ENCODE peak calls at places on chromosomes 11 and 22, in six cellular contexts. One of them, this sample, is unnamed.

GRCh38 chr11:119432484-119433368 is 9.8 kb upstream of the THY1 start:
- DNase-seq in mesothelial cell of epicardium: no peak
- DNase-seq in mammary epithelial cell: peak; percentile 17
- DNase-seq in astrocyte of the spinal cord: peak; percentile 87
- DNase-seq in right lobe of liver: no peak
- DNase-seq in GM23338: peak; percentile 55
- DNase-seq in this sample: no peak

GRCh38 chr11:75524576-75525432 is 937 bp downstream of the GDPD5 start:
- DNase-seq in mesothelial cell of epicardium: no peak
- DNase-seq in mammary epithelial cell: no peak
- DNase-seq in astrocyte of the spinal cord: no peak
- DNase-seq in right lobe of liver: no peak
- DNase-seq in GM23338: peak; percentile 46
- DNase-seq in this sample: no peak

GRCh38 chr11:128212324-128212723 is 375.0 kb downstream of the ETS1 start:
- DNase-seq in mesothelial cell of epicardium: no peak
- DNase-seq in mammary epithelial cell: no peak
- DNase-seq in astrocyte of the spinal cord: no peak
- DNase-seq in right lobe of liver: no peak
- DNase-seq in GM23338: no peak
- DNase-seq in this sample: no peak

GRCh38 chr11:76578655-76579046 is 91.9 kb downstream of the LRRC32 start:
- DNase-seq in mesothelial cell of epicardium: no peak
- DNase-seq in mammary epithelial cell: no peak
- DNase-seq in astrocyte of the spinal cord: peak; percentile 43
- DNase-seq in right lobe of liver: no peak
- DNase-seq in GM23338: peak; percentile 39
- DNase-seq in this sample: no peak

GRCh38 chr22:49586873-49587272 is 240.8 kb downstream of the BRD1 start:
- DNase-seq in mesothelial cell of epicardium: no peak
- DNase-seq in mammary epithelial cell: no peak
- DNase-seq in astrocyte of the spinal cord: no peak
- DNase-seq in right lobe of liver: no peak
- DNase-seq in GM23338: no peak
- DNase-seq in this sample: no peak

GRCh38 chr11:43124272-43124920 is 187.4 kb upstream of the API5 start:
- DNase-seq in mesothelial cell of epicardium: no peak
- DNase-seq in mammary epithelial cell: no peak
- DNase-seq in astrocyte of the spinal cord: no peak
- DNase-seq in right lobe of liver: no peak
- DNase-seq in GM23338: no peak
- DNase-seq in this sample: no peak

GRCh38 chr22:19782533-19782932 is 22.0 kb downstream of the TBX1 start:
- DNase-seq in mesothelial cell of epicardium: peak; percentile 6
- DNase-seq in mammary epithelial cell: no peak
- DNase-seq in astrocyte of the spinal cord: no peak
- DNase-seq in right lobe of liver: no peak
- DNase-seq in GM23338: no peak
- DNase-seq in this sample: no peak

GRCh38 chr11:116687458-116688201 is 85.2 kb downstream of the BUD13 start:
- DNase-seq in mesothelial cell of epicardium: no peak
- DNase-seq in mammary epithelial cell: no peak
- DNase-seq in astrocyte of the spinal cord: no peak
- DNase-seq in right lobe of liver: no peak
- DNase-seq in GM23338: peak; percentile 92
- DNase-seq in this sample: no peak

GRCh38 chr22:38452373-38453064 is 2.5 kb downstream of the KCNJ4 start:
- DNase-seq in mesothelial cell of epicardium: no peak
- DNase-seq in mammary epithelial cell: no peak
- DNase-seq in astrocyte of the spinal cord: no peak
- DNase-seq in right lobe of liver: no peak
- DNase-seq in GM23338: peak; percentile 46
- DNase-seq in this sample: no peak

GRCh38 chr11:34490304-34490703 is 23.3 kb downstream of the ELF5 start:
- DNase-seq in mesothelial cell of epicardium: no peak
- DNase-seq in mammary epithelial cell: no peak
- DNase-seq in astrocyte of the spinal cord: no peak
- DNase-seq in right lobe of liver: no peak
- DNase-seq in GM23338: no peak
- DNase-seq in this sample: no peak

GRCh38 chr11:8230178-8230859 is 33.4 kb downstream of the LMO1 start:
- DNase-seq in mesothelial cell of epicardium: no peak
- DNase-seq in mammary epithelial cell: no peak
- DNase-seq in astrocyte of the spinal cord: no peak
- DNase-seq in right lobe of liver: no peak
- DNase-seq in GM23338: peak; percentile 48
- DNase-seq in this sample: peak; percentile 76

GRCh38 chr11:82003671-82004148 is 730.0 kb downstream of the FAM181B start:
- DNase-seq in mesothelial cell of epicardium: no peak
- DNase-seq in mammary epithelial cell: peak; percentile 63
- DNase-seq in astrocyte of the spinal cord: peak; percentile 92
- DNase-seq in right lobe of liver: no peak
- DNase-seq in GM23338: no peak
- DNase-seq in this sample: no peak

GRCh38 chr11:63941901-63942300 is 3.1 kb downstream of the NAA40 start:
- DNase-seq in mesothelial cell of epicardium: no peak
- DNase-seq in mammary epithelial cell: no peak
- DNase-seq in astrocyte of the spinal cord: no peak
- DNase-seq in right lobe of liver: no peak
- DNase-seq in GM23338: no peak
- DNase-seq in this sample: no peak

GRCh38 chr11:132072044-132072879 is 701.8 kb downstream of the NTM start:
- DNase-seq in mesothelial cell of epicardium: no peak
- DNase-seq in mammary epithelial cell: peak; percentile 97
- DNase-seq in astrocyte of the spinal cord: peak; percentile 98
- DNase-seq in right lobe of liver: no peak
- DNase-seq in GM23338: no peak
- DNase-seq in this sample: no peak

DNA sequence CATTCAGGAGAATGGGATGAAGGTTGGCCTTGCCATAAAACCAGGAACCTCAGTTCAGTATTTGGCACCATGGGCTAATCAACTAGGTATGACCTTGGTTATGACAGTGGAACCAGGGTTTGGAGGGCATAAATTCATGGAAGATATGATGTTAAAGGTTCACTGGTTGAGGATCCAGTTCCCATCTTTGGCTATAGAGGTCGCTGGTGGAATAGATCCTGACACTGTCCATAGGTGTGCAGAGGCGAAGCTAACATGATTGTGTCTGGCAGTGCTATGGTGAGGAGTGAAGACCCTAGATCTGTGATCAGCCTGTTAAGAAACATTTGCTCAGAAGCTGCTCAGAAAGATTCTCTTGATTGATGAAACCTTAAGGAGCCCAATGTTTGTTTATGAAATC is 5.7 kb downstream of the NF2 start:
- DNase-seq in mesothelial cell of epicardium: no peak
- DNase-seq in mammary epithelial cell: no peak
- DNase-seq in astrocyte of the spinal cord: no peak
- DNase-seq in right lobe of liver: no peak
- DNase-seq in GM23338: peak; percentile 52
- DNase-seq in this sample: no peak
- TF ChIP-seq CTCF in mesothelial cell of epicardium: no peak
- TF ChIP-seq CTCF in mammary epithelial cell: peak; percentile 56
- TF ChIP-seq CTCF in astrocyte of the spinal cord: peak; percentile 43
- TF ChIP-seq CTCF in right lobe of liver: no peak
- TF ChIP-seq CTCF in GM23338: peak; percentile 57
- TF ChIP-seq CTCF in this sample: peak; percentile 47

DNA sequence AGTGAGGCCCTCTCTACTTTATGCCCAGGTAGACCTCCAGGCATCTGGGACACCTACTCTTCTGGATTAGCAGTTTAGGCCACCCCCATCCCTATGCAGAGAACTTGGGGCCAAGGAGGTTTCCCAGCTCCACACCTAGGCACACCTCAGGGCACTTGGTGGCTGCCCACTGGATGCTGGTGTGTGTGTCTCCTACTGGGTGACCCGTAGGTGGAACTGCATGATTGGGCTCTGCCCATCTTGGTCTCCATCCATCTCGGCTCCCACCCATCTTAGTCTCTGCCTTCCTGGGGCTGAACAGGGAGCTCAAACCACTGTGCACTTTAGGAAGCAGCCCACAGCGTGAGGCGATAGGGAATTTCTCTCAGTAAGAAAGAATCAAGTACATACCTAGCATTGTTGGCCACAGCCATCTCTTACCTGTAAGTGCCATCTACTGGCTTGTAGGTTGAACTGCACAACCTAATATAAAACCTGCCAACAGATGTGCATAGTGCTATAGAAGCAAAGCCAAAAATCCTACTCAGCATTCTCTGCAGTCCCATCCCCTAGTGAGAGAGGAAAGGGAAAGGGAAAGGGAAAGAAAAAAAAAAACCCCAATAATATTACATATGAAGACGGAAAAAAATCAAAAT is 61.6 kb upstream of the PTPN5 start:
- DNase-seq in mesothelial cell of epicardium: no peak
- DNase-seq in mammary epithelial cell: peak; percentile 41
- DNase-seq in astrocyte of the spinal cord: peak; percentile 11
- DNase-seq in right lobe of liver: no peak
- DNase-seq in GM23338: peak; percentile 87
- DNase-seq in this sample: no peak
- TF ChIP-seq CTCF in mesothelial cell of epicardium: peak; percentile 24
- TF ChIP-seq CTCF in mammary epithelial cell: peak; percentile 78
- TF ChIP-seq CTCF in astrocyte of the spinal cord: peak; percentile 48
- TF ChIP-seq CTCF in right lobe of liver: peak; percentile 53
- TF ChIP-seq CTCF in GM23338: peak; percentile 78
- TF ChIP-seq CTCF in this sample: peak; percentile 67

GRCh38 chr22:21687685-21688259 is 22.0 kb downstream of the PPIL2 start:
- DNase-seq in mesothelial cell of epicardium: no peak
- DNase-seq in mammary epithelial cell: no peak
- DNase-seq in astrocyte of the spinal cord: no peak
- DNase-seq in right lobe of liver: no peak
- DNase-seq in GM23338: no peak
- DNase-seq in this sample: no peak
- TF ChIP-seq CTCF in mesothelial cell of epicardium: no peak
- TF ChIP-seq CTCF in mammary epithelial cell: no peak
- TF ChIP-seq CTCF in astrocyte of the spinal cord: no peak
- TF ChIP-seq CTCF in right lobe of liver: no peak
- TF ChIP-seq CTCF in GM23338: no peak
- TF ChIP-seq CTCF in this sample: no peak

GRCh38 chr22:32531228-32531627 is 56.6 kb downstream of the FBXO7 start:
- DNase-seq in mesothelial cell of epicardium: no peak
- DNase-seq in mammary epithelial cell: no peak
- DNase-seq in astrocyte of the spinal cord: no peak
- DNase-seq in right lobe of liver: no peak
- DNase-seq in GM23338: no peak
- DNase-seq in this sample: no peak
- TF ChIP-seq CTCF in mesothelial cell of epicardium: no peak
- TF ChIP-seq CTCF in mammary epithelial cell: no peak
- TF ChIP-seq CTCF in astrocyte of the spinal cord: no peak
- TF ChIP-seq CTCF in right lobe of liver: no peak
- TF ChIP-seq CTCF in GM23338: no peak
- TF ChIP-seq CTCF in this sample: no peak

DNA sequence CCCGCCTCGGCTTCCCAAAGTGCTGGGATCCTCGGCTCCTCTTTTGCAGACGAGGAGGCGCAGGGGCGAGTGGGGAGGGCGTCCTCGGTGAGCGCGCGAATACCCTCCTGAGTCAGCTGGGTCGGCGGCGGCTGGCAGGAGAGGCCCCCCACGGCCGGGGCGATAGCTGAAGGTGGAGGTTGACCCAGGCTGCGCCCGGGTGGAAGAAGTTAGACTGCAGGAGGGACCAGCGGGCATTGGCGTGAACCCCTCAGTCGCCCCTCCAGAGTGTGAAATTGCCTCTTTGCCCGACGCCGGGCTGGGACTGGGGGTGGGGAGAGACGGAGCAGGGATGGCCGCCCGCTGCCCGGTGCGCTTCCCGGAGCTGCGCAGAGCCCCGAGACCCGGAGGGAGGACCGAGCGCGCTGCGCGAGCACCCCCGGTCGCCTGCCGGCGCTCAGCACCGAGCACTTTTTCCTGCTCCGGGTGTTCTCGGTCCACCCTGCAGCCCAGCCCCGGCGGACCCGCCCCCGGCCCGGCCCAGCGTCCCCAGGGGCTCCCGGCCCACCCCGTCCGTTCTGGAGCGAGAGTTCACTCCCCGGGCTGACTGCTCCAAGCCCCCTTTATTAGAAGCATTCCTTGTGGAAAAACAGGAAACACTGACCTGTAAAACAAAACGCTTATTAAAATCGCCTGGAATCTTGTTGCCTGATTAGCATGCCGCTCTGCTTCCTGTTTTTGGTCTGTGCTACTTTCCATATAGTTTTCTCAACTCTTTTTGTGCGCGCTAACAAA is 13.7 kb upstream of the CPT1A start:
- DNase-seq in mesothelial cell of epicardium: no peak
- DNase-seq in mammary epithelial cell: no peak
- DNase-seq in astrocyte of the spinal cord: peak; percentile 38
- DNase-seq in right lobe of liver: no peak
- DNase-seq in GM23338: peak; percentile 64
- DNase-seq in this sample: no peak
- TF ChIP-seq CTCF in mesothelial cell of epicardium: no peak
- TF ChIP-seq CTCF in mammary epithelial cell: peak; percentile 21
- TF ChIP-seq CTCF in astrocyte of the spinal cord: no peak
- TF ChIP-seq CTCF in right lobe of liver: no peak
- TF ChIP-seq CTCF in GM23338: no peak
- TF ChIP-seq CTCF in this sample: peak; percentile 69

This sample was measured in chondrocyte.